ENCODE peak calls at places on chromosome 19, in five cellular contexts. B is RWPE1, Q is choroid plexus epithelial cell, Z is progenitor cell of endocrine pancreas, C is brain microvascular endothelial cell. K is an unnamed sample.

GRCh38 chr19:17107546-17108452 is 32.2 kb downstream of the MYO9B start:
- DNase-seq in C (peak), Z (no peak), B (peak), Q (peak), K (peak)

GRCh38 chr19:12090807-12091206 is 26.3 kb downstream of the ZNF844 start:
- DNase-seq in C (peak), Z (peak), B (no peak), Q (peak), K (no peak)

GRCh38 chr19:30158893-30159245 is 213.3 kb upstream of the ZNF536 start:
- DNase-seq in Q (no peak), C (no peak), B (no peak), Z (no peak), K (no peak)

GRCh38 chr19:29665215-29665825 is at the start of gene PLEKHF1:
- DNase-seq in Q (peak), C (peak), Z (peak), B (peak), K (no peak)

GRCh38 chr19:35363711-35364425 is 5.6 kb downstream of the FFAR3 start:
- DNase-seq in Z (no peak), Q (no peak), C (no peak), B (no peak), K (no peak)

GRCh38 chr19:42206871-42207755 is 10.4 kb downstream of the DEDD2 start:
- DNase-seq in Q (no peak), Z (no peak), C (peak), B (peak), K (no peak)

GRCh38 chr19:29769997-29770396 is 41.8 kb upstream of the CCNE1 start:
- DNase-seq in B (no peak), Q (no peak), Z (no peak), C (no peak), K (no peak)

GRCh38 chr19:55688422-55689218 is 13.6 kb downstream of the EPN1 start:
- DNase-seq in B (no peak), C (no peak), Q (no peak), Z (no peak), K (no peak)

GRCh38 chr19:42156571-42156970 is 24.3 kb upstream of the POU2F2 start:
- DNase-seq in Q (no peak), C (no peak), Z (no peak), B (no peak), K (no peak)

GRCh38 chr19:29371766-29372415 is 153.9 kb upstream of the VSTM2B start:
- DNase-seq in B (no peak), C (no peak), Q (no peak), Z (no peak), K (no peak)

GRCh38 chr19:14152713-14153112 is 16.3 kb upstream of the ASF1B start:
- DNase-seq in Z (no peak), C (no peak), Q (no peak), B (no peak), K (no peak)

GRCh38 chr19:35013047-35013819 is 13.1 kb downstream of the GRAMD1A start:
- DNase-seq in B (no peak), Q (peak), Z (peak), C (peak), K (no peak)

GRCh38 chr19:39166571-39167391 is 30.0 kb upstream of the NCCRP1 start:
- DNase-seq in B (peak), Q (no peak), C (no peak), Z (no peak), K (no peak)

GRCh38 chr19:13127811-13128575 is 9.9 kb downstream of the NACC1 start:
- DNase-seq in Z (no peak), Q (no peak), B (no peak), C (no peak), K (no peak)

GRCh38 chr19:38555200-38555599 is 62.6 kb downstream of the MAP4K1 start:
- DNase-seq in Q (no peak), C (no peak), Z (no peak), B (no peak), K (no peak)

GRCh38 chr19:35895911-35896642 is 4.3 kb downstream of the NFKBID start:
- DNase-seq in Z (no peak), C (no peak), Q (no peak), B (no peak), K (no peak)

GRCh38 chr19:49741210-49741844 is 21.8 kb downstream of the TSKS start:
- DNase-seq in Z (no peak), B (no peak), C (no peak), Q (peak), K (no peak)

GRCh38 chr19:49506575-49507105 is 5.8 kb upstream of the FCGRT start:
- DNase-seq in Q (peak), B (peak), Z (no peak), C (no peak), K (no peak)

GRCh38 chr19:36120092-36120983 is 5.1 kb downstream of the TBCB start:
- DNase-seq in Q (peak), Z (no peak), B (no peak), C (no peak), K (no peak)

GRCh38 chr19:374886-375235 is 30.3 kb upstream of the MIER2 start:
- DNase-seq in Z (peak), B (no peak), Q (no peak), C (no peak), K (no peak)

GRCh38 chr19:46181386-46181774 is 33.3 kb downstream of the IGFL2 start:
- DNase-seq in B (peak), Q (peak), C (no peak), Z (no peak), K (no peak)

GRCh38 chr19:47778089-47778953 is at the start of gene SELENOW:
- DNase-seq in B (peak), Z (peak), Q (peak), C (peak), K (no peak)

GRCh38 chr19:11453468-11454341 is 18.3 kb downstream of the PRKCSH start:
- DNase-seq in Q (no peak), Z (no peak), C (no peak), B (no peak), K (no peak)

GRCh38 chr19:46916971-46917370 is 56.2 kb downstream of the ARHGAP35 start:
- DNase-seq in Q (no peak), B (no peak), C (no peak), Z (no peak), K (no peak)

GRCh38 chr19:4496304-4496703 is 22.0 kb downstream of the PLIN4 start:
- DNase-seq in Q (no peak), Z (no peak), C (no peak), B (no peak), K (no peak)

GRCh38 chr19:4493929-4494690 is 22.0 kb downstream of the HDGFL2 start:
- DNase-seq in C (no peak), Z (no peak), Q (no peak), B (no peak), K (no peak)

GRCh38 chr19:4493104-4493928 is 21.2 kb downstream of the HDGFL2 start:
- DNase-seq in Q (no peak), B (no peak), Z (no peak), C (no peak), K (no peak)

GRCh38 chr19:4495471-4495870 is 22.8 kb downstream of the PLIN4 start:
- DNase-seq in B (peak), Q (no peak), C (no peak), Z (no peak), K (no peak)

GRCh38 chr19:4494691-4495064 is 22.6 kb downstream of the HDGFL2 start:
- DNase-seq in B (no peak), C (no peak), Q (no peak), Z (no peak), K (no peak)
- TF ChIP-seq CTCF in B (no peak), C (no peak), Q (no peak), Z (no peak), K (no peak)

GRCh38 chr19:5134683-5135082 is 165.8 kb downstream of the KDM4B start:
- DNase-seq in Z (no peak), Q (no peak), C (no peak), B (no peak), K (no peak)

GRCh38 chr19:5137571-5138124 is 168.7 kb downstream of the KDM4B start:
- DNase-seq in Z (no peak), C (no peak), Q (no peak), B (no peak), K (no peak)

GRCh38 chr19:5137114-5137513 is 168.2 kb downstream of the KDM4B start:
- DNase-seq in B (no peak), C (no peak), Z (no peak), Q (no peak), K (no peak)

GRCh38 chr19:5133986-5134595 is 165.2 kb downstream of the KDM4B start:
- DNase-seq in B (no peak), C (no peak), Z (no peak), Q (no peak), K (no peak)

GRCh38 chr19:5136060-5136855 is 167.3 kb downstream of the KDM4B start:
- DNase-seq in Q (no peak), B (no peak), C (no peak), Z (no peak), K (no peak)
- TF ChIP-seq CTCF in Q (no peak), B (no peak), C (no peak), Z (no peak), K (no peak)

GRCh38 chr19:27971869-27972268 is 1241.1 kb downstream of the UQCRFS1 start:
- DNase-seq in Z (no peak), Q (no peak), B (no peak), C (no peak), K (no peak)

GRCh38 chr19:27975419-27976005 is 1237.4 kb downstream of the UQCRFS1 start:
- DNase-seq in Q (no peak), Z (no peak), B (no peak), C (no peak), K (no peak)

GRCh38 chr19:27972291-27973040 is 1240.5 kb downstream of the UQCRFS1 start:
- DNase-seq in C (peak), Q (peak), B (no peak), Z (no peak), K (no peak)

GRCh38 chr19:27971071-27971470 is 1241.9 kb downstream of the UQCRFS1 start:
- DNase-seq in Z (no peak), B (peak), Q (peak), C (peak), K (no peak)

GRCh38 chr19:27974082-27974513 is 1238.9 kb downstream of the UQCRFS1 start:
- DNase-seq in C (peak), Z (peak), Q (peak), B (no peak), K (no peak)
- TF ChIP-seq CTCF in C (peak), Z (peak), Q (peak), B (no peak), K (peak)

GRCh38 chr19:1418494-1418775 is 11.0 kb downstream of the DAZAP1 start:
- DNase-seq in Q (no peak), Z (no peak), C (no peak), B (no peak), K (no peak)
- TF ChIP-seq CTCF in Q (no peak), Z (no peak), C (no peak), B (no peak), K (no peak)

GRCh38 chr19:40807147-40808020 is 8.4 kb downstream of the EGLN2 start:
- DNase-seq in C (no peak), Z (no peak), Q (peak), B (peak), K (no peak)
- TF ChIP-seq CTCF in C (peak), Z (peak), Q (peak), B (no peak), K (no peak)

GRCh38 chr19:18289471-18290066 is 8.1 kb upstream of the JUND start:
- DNase-seq in Z (no peak), Q (no peak), C (no peak), B (no peak), K (no peak)

GRCh38 chr19:18291019-18291524 is 9.7 kb upstream of the JUND start:
- DNase-seq in B (no peak), Q (no peak), C (no peak), Z (no peak), K (no peak)

GRCh38 chr19:18290250-18291018 is 9.0 kb upstream of the JUND start:
- DNase-seq in C (peak), B (no peak), Q (no peak), Z (no peak), K (no peak)

GRCh38 chr19:18286973-18287635 is 5.7 kb upstream of the JUND start:
- DNase-seq in Z (no peak), B (no peak), Q (no peak), C (no peak), K (no peak)

DNA sequence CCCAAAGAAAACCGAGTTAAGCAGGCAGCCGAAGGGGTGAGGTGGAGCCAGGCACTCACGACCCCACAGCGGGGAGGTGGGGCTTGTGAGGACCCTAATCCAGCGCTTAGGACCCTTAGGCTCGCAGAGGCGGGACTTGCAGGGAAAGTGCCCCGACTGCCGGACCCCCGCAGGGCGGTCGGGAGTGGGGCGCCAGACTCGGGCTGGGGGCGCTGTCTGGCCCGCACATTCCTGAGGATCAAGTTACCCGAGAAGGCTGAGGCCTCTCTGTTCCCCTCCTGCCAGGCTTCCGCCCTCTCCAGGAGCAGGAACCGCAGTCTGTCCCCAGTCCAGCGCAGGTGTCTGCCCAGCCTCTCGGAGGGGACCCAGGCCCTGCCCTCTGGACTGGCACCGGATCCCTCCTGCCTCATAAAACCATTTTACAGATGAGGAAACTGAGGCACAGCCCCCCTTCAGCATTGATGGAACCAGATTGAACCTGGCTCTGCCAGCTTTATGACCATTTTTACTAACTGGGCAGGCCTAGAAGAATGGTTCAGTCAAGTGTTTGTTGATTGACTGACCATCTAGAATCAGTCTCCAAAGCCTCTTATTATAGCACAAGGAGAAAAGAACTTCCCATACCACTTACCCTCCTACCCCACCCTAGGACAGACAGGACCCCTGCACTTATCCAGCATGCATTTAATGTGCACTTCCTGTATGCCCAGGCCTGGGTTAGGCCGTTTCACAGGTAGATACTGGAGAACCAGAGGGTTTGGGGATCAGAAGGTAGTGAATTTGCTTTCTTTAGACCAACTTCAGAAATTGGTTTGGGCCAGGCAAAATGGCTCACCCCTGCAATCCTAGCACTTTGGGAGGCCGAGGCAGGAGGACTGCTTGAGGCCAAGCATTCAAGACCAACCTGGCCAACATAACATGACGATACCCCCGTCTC is 6.7 kb upstream of the JUND start:
- DNase-seq in C (no peak), Z (no peak), Q (peak), B (no peak), K (no peak)
- TF ChIP-seq CTCF in C (peak), Z (peak), Q (peak), B (no peak), K (no peak)